ENCODE peak calls at places on chromosomes 2 and 18, in seven cellular contexts. One of them, this sample, is unnamed.

GRCh38 chr2:193368615-193369014 is 1173.9 kb upstream of the TMEFF2 start:
- DNase-seq in astrocyte of the cerebellum: no peak
- DNase-seq in fibroblast of mammary gland: no peak
- DNase-seq in AG09309: no peak
- DNase-seq in foreskin fibroblast: no peak
- DNase-seq in GM06990: no peak
- DNase-seq in psoas muscle: no peak
- DNase-seq in this sample: no peak

GRCh38 chr18:76426738-76427305 is 68.2 kb downstream of the ZNF516 start:
- DNase-seq in astrocyte of the cerebellum: no peak
- DNase-seq in fibroblast of mammary gland: peak; percentile 49
- DNase-seq in AG09309: no peak
- DNase-seq in foreskin fibroblast: no peak
- DNase-seq in GM06990: no peak
- DNase-seq in psoas muscle: peak; percentile 59
- DNase-seq in this sample: no peak

GRCh38 chr2:53087282-53087882 is 680.2 kb upstream of the CHAC2 start:
- DNase-seq in astrocyte of the cerebellum: peak; percentile 29
- DNase-seq in fibroblast of mammary gland: peak; percentile 73
- DNase-seq in AG09309: no peak
- DNase-seq in foreskin fibroblast: peak; percentile 19
- DNase-seq in GM06990: no peak
- DNase-seq in psoas muscle: no peak
- DNase-seq in this sample: no peak

GRCh38 chr18:40855661-40856060 is 1099.4 kb upstream of the PIK3C3 start:
- DNase-seq in astrocyte of the cerebellum: no peak
- DNase-seq in fibroblast of mammary gland: no peak
- DNase-seq in AG09309: no peak
- DNase-seq in foreskin fibroblast: no peak
- DNase-seq in GM06990: no peak
- DNase-seq in psoas muscle: no peak
- DNase-seq in this sample: no peak

GRCh38 chr2:1546901-1547300 is 133.6 kb downstream of the TPO start:
- DNase-seq in astrocyte of the cerebellum: no peak
- DNase-seq in fibroblast of mammary gland: no peak
- DNase-seq in AG09309: no peak
- DNase-seq in foreskin fibroblast: no peak
- DNase-seq in GM06990: no peak
- DNase-seq in psoas muscle: no peak
- DNase-seq in this sample: no peak

GRCh38 chr2:226426292-226426736 is 373.3 kb downstream of the IRS1 start:
- DNase-seq in astrocyte of the cerebellum: peak; percentile 72
- DNase-seq in fibroblast of mammary gland: peak; percentile 95
- DNase-seq in AG09309: peak; percentile 49
- DNase-seq in foreskin fibroblast: peak; percentile 94
- DNase-seq in GM06990: no peak
- DNase-seq in psoas muscle: no peak
- DNase-seq in this sample: peak; percentile 56

GRCh38 chr2:233419626-233420431 is 65.5 kb downstream of the DGKD start:
- DNase-seq in astrocyte of the cerebellum: no peak
- DNase-seq in fibroblast of mammary gland: no peak
- DNase-seq in AG09309: no peak
- DNase-seq in foreskin fibroblast: no peak
- DNase-seq in GM06990: no peak
- DNase-seq in psoas muscle: no peak
- DNase-seq in this sample: no peak

GRCh38 chr2:46806526-46806925 is 109.1 kb downstream of the MCFD2 start:
- DNase-seq in astrocyte of the cerebellum: no peak
- DNase-seq in fibroblast of mammary gland: peak; percentile 76
- DNase-seq in AG09309: no peak
- DNase-seq in foreskin fibroblast: peak; percentile 59
- DNase-seq in GM06990: no peak
- DNase-seq in psoas muscle: no peak
- DNase-seq in this sample: no peak

GRCh38 chr18:48871391-48872166 is 79.2 kb downstream of the SMAD7 start:
- DNase-seq in astrocyte of the cerebellum: no peak
- DNase-seq in fibroblast of mammary gland: no peak
- DNase-seq in AG09309: no peak
- DNase-seq in foreskin fibroblast: no peak
- DNase-seq in GM06990: no peak
- DNase-seq in psoas muscle: no peak
- DNase-seq in this sample: no peak

GRCh38 chr2:187395276-187396015 is 52.6 kb downstream of the CALCRL start:
- DNase-seq in astrocyte of the cerebellum: no peak
- DNase-seq in fibroblast of mammary gland: no peak
- DNase-seq in AG09309: no peak
- DNase-seq in foreskin fibroblast: no peak
- DNase-seq in GM06990: no peak
- DNase-seq in psoas muscle: no peak
- DNase-seq in this sample: no peak

GRCh38 chr2:48714240-48714639 is 41.3 kb downstream of the LHCGR start:
- DNase-seq in astrocyte of the cerebellum: no peak
- DNase-seq in fibroblast of mammary gland: peak; percentile 45
- DNase-seq in AG09309: no peak
- DNase-seq in foreskin fibroblast: no peak
- DNase-seq in GM06990: no peak
- DNase-seq in psoas muscle: no peak
- DNase-seq in this sample: no peak

GRCh38 chr2:162968306-162968705 is 129.7 kb upstream of the KCNH7 start:
- DNase-seq in astrocyte of the cerebellum: no peak
- DNase-seq in fibroblast of mammary gland: no peak
- DNase-seq in AG09309: no peak
- DNase-seq in foreskin fibroblast: no peak
- DNase-seq in GM06990: no peak
- DNase-seq in psoas muscle: no peak
- DNase-seq in this sample: no peak

GRCh38 chr2:95296036-95296435 is 1.1 kb upstream of the KCNIP3 start:
- DNase-seq in astrocyte of the cerebellum: no peak
- DNase-seq in fibroblast of mammary gland: no peak
- DNase-seq in AG09309: no peak
- DNase-seq in foreskin fibroblast: no peak
- DNase-seq in GM06990: no peak
- DNase-seq in psoas muscle: no peak
- DNase-seq in this sample: no peak

GRCh38 chr2:146467425-146467824 is 1377.4 kb upstream of the ACVR2A start:
- DNase-seq in astrocyte of the cerebellum: no peak
- DNase-seq in fibroblast of mammary gland: no peak
- DNase-seq in AG09309: no peak
- DNase-seq in foreskin fibroblast: no peak
- DNase-seq in GM06990: no peak
- DNase-seq in psoas muscle: no peak
- DNase-seq in this sample: no peak

GRCh38 chr2:66301073-66301766 is 133.7 kb upstream of the MEIS1 start:
- DNase-seq in astrocyte of the cerebellum: peak; percentile 42
- DNase-seq in fibroblast of mammary gland: peak; percentile 48
- DNase-seq in AG09309: no peak
- DNase-seq in foreskin fibroblast: no peak
- DNase-seq in GM06990: no peak
- DNase-seq in psoas muscle: peak; percentile 68
- DNase-seq in this sample: no peak

GRCh38 chr2:128805237-128805636 is 486.6 kb upstream of the HS6ST1 start:
- DNase-seq in astrocyte of the cerebellum: no peak
- DNase-seq in fibroblast of mammary gland: no peak
- DNase-seq in AG09309: no peak
- DNase-seq in foreskin fibroblast: no peak
- DNase-seq in GM06990: no peak
- DNase-seq in psoas muscle: no peak
- DNase-seq in this sample: no peak

GRCh38 chr2:158204741-158205165 is 103.1 kb downstream of the UPP2 start:
- DNase-seq in astrocyte of the cerebellum: peak; percentile 62
- DNase-seq in fibroblast of mammary gland: peak; percentile 5
- DNase-seq in AG09309: no peak
- DNase-seq in foreskin fibroblast: no peak
- DNase-seq in GM06990: no peak
- DNase-seq in psoas muscle: no peak
- DNase-seq in this sample: no peak
- TF ChIP-seq CTCF in astrocyte of the cerebellum: no peak
- TF ChIP-seq CTCF in fibroblast of mammary gland: no peak
- TF ChIP-seq CTCF in AG09309: no peak
- TF ChIP-seq CTCF in foreskin fibroblast: no peak
- TF ChIP-seq CTCF in GM06990: no peak
- TF ChIP-seq CTCF in psoas muscle: no peak
- TF ChIP-seq CTCF in this sample: no peak

DNA sequence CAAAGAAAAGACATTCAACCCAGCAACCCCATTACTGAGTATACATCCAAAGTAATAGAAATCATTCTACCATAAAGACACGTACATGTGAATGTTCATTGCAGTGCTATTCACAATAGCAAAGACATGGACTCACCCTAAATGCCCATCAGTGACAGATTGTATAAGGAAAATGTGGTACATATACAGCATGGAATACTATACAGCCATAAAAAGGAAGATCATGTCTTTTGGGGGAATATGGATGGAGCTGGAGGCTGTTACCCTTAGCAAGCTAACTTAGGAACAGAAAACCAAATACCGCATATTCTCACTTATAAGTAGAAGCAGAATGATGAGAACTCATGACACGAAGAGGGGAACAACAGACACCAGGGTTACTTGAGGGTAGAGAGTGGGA is 145.9 kb downstream of the GULP1 start:
- DNase-seq in astrocyte of the cerebellum: no peak
- DNase-seq in fibroblast of mammary gland: no peak
- DNase-seq in AG09309: no peak
- DNase-seq in foreskin fibroblast: no peak
- DNase-seq in GM06990: no peak
- DNase-seq in psoas muscle: no peak
- DNase-seq in this sample: no peak
- H3K4me3 ChIP-seq in astrocyte of the cerebellum: no peak overlapping the region
- H3K4me3 ChIP-seq in fibroblast of mammary gland: no peak overlapping the region
- H3K4me3 ChIP-seq in AG09309: no peak overlapping the region
- H3K4me3 ChIP-seq in foreskin fibroblast: no peak overlapping the region
- H3K4me3 ChIP-seq in GM06990: no peak overlapping the region
- H3K4me3 ChIP-seq in psoas muscle: no peak overlapping the region
- H3K4me3 ChIP-seq in this sample: no peak overlapping the region

GRCh38 chr2:181891258-181891965 is at the start of gene ITPRID2:
- DNase-seq in astrocyte of the cerebellum: peak; percentile 68
- DNase-seq in fibroblast of mammary gland: peak; percentile 82
- DNase-seq in AG09309: peak; percentile 48
- DNase-seq in foreskin fibroblast: peak; percentile 93
- DNase-seq in GM06990: peak; percentile 87
- DNase-seq in psoas muscle: peak; percentile 91
- DNase-seq in this sample: no peak
- TF ChIP-seq CTCF in astrocyte of the cerebellum: no peak
- TF ChIP-seq CTCF in fibroblast of mammary gland: no peak
- TF ChIP-seq CTCF in AG09309: no peak
- TF ChIP-seq CTCF in foreskin fibroblast: no peak
- TF ChIP-seq CTCF in GM06990: no peak
- TF ChIP-seq CTCF in psoas muscle: peak; percentile 49
- TF ChIP-seq CTCF in this sample: no peak

DNA sequence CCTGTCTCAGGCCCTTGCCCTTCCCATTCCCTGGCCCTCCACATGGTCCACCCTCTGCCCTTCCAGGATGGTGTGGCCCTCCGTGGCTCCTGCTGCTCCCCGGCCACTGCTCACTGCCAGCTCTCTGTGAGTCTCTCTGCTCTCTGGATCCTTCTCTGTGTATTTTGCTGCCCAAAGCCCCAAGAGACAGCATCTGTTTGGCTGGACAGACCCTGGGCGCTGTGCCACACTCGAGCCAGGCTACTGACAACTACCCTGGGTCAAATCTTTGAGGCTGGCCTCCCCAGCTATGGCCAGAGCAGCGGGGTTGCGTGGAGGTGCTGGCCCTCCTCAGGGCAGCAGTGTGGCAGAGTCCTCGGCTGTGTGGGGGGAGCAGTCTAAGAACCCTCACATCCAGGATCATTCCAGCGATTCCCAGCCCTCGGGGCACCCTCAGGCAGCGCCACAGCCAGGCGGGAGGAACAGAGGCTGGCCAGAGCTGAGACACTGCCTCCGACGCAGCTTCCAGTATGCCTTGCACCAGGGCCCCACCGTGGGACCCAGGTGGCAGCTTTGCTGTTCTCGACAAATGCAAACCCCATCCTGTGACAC is 139.4 kb upstream of the GLI2 start:
- DNase-seq in astrocyte of the cerebellum: no peak
- DNase-seq in fibroblast of mammary gland: no peak
- DNase-seq in AG09309: no peak
- DNase-seq in foreskin fibroblast: no peak
- DNase-seq in GM06990: no peak
- DNase-seq in psoas muscle: peak; percentile 78
- DNase-seq in this sample: no peak
- H3K4me3 ChIP-seq in astrocyte of the cerebellum: no peak overlapping the region
- H3K4me3 ChIP-seq in fibroblast of mammary gland: no peak overlapping the region
- H3K4me3 ChIP-seq in AG09309: no peak overlapping the region
- H3K4me3 ChIP-seq in foreskin fibroblast: no peak overlapping the region
- H3K4me3 ChIP-seq in GM06990: no peak overlapping the region
- H3K4me3 ChIP-seq in psoas muscle: no peak overlapping the region
- H3K4me3 ChIP-seq in this sample: no peak overlapping the region

GRCh38 chr2:120955427-120955826 is 219.8 kb downstream of the GLI2 start:
- DNase-seq in astrocyte of the cerebellum: no peak
- DNase-seq in fibroblast of mammary gland: no peak
- DNase-seq in AG09309: no peak
- DNase-seq in foreskin fibroblast: no peak
- DNase-seq in GM06990: no peak
- DNase-seq in psoas muscle: no peak
- DNase-seq in this sample: no peak

GRCh38 chr2:120958623-120959366 is 223.1 kb downstream of the GLI2 start:
- DNase-seq in astrocyte of the cerebellum: no peak
- DNase-seq in fibroblast of mammary gland: no peak
- DNase-seq in AG09309: no peak
- DNase-seq in foreskin fibroblast: no peak
- DNase-seq in GM06990: no peak
- DNase-seq in psoas muscle: no peak
- DNase-seq in this sample: no peak

GRCh38 chr2:120957905-120958304 is 222.2 kb downstream of the GLI2 start:
- DNase-seq in astrocyte of the cerebellum: no peak
- DNase-seq in fibroblast of mammary gland: no peak
- DNase-seq in AG09309: no peak
- DNase-seq in foreskin fibroblast: no peak
- DNase-seq in GM06990: no peak
- DNase-seq in psoas muscle: peak; percentile 66
- DNase-seq in this sample: no peak

GRCh38 chr2:120954939-120955338 is 219.3 kb downstream of the GLI2 start:
- DNase-seq in astrocyte of the cerebellum: no peak
- DNase-seq in fibroblast of mammary gland: no peak
- DNase-seq in AG09309: no peak
- DNase-seq in foreskin fibroblast: no peak
- DNase-seq in GM06990: no peak
- DNase-seq in psoas muscle: no peak
- DNase-seq in this sample: no peak

GRCh38 chr2:120956486-120957156 is 221.0 kb downstream of the GLI2 start:
- DNase-seq in astrocyte of the cerebellum: no peak
- DNase-seq in fibroblast of mammary gland: no peak
- DNase-seq in AG09309: no peak
- DNase-seq in foreskin fibroblast: no peak
- DNase-seq in GM06990: no peak
- DNase-seq in psoas muscle: no peak
- DNase-seq in this sample: no peak
- TF ChIP-seq CTCF in astrocyte of the cerebellum: no peak
- TF ChIP-seq CTCF in fibroblast of mammary gland: no peak
- TF ChIP-seq CTCF in AG09309: no peak
- TF ChIP-seq CTCF in foreskin fibroblast: no peak
- TF ChIP-seq CTCF in GM06990: no peak
- TF ChIP-seq CTCF in psoas muscle: no peak
- TF ChIP-seq CTCF in this sample: no peak

GRCh38 chr2:27281855-27282559 is at the start of gene TRIM54:
- DNase-seq in astrocyte of the cerebellum: no peak
- DNase-seq in fibroblast of mammary gland: peak; percentile 30
- DNase-seq in AG09309: no peak
- DNase-seq in foreskin fibroblast: no peak
- DNase-seq in GM06990: no peak
- DNase-seq in psoas muscle: peak; percentile 88
- DNase-seq in this sample: no peak
- H3K4me3 ChIP-seq in astrocyte of the cerebellum: no peak within 1 kb of the TSS
- H3K4me3 ChIP-seq in fibroblast of mammary gland: no peak within 1 kb of the TSS
- H3K4me3 ChIP-seq in AG09309: no peak within 1 kb of the TSS
- H3K4me3 ChIP-seq in foreskin fibroblast: no peak within 1 kb of the TSS
- H3K4me3 ChIP-seq in GM06990: no peak within 1 kb of the TSS
- H3K4me3 ChIP-seq in psoas muscle: peak within 1 kb of the TSS; percentile 71
- H3K4me3 ChIP-seq in this sample: no peak within 1 kb of the TSS

GRCh38 chr2:231410293-231411004 is 14.9 kb downstream of the B3GNT7 start:
- DNase-seq in astrocyte of the cerebellum: no peak
- DNase-seq in fibroblast of mammary gland: no peak
- DNase-seq in AG09309: no peak
- DNase-seq in foreskin fibroblast: no peak
- DNase-seq in GM06990: no peak
- DNase-seq in psoas muscle: no peak
- DNase-seq in this sample: no peak
- TF ChIP-seq CTCF in astrocyte of the cerebellum: peak; percentile 38
- TF ChIP-seq CTCF in fibroblast of mammary gland: peak; percentile 43
- TF ChIP-seq CTCF in AG09309: peak; percentile 40
- TF ChIP-seq CTCF in foreskin fibroblast: peak; percentile 24
- TF ChIP-seq CTCF in GM06990: peak; percentile 38
- TF ChIP-seq CTCF in psoas muscle: no peak
- TF ChIP-seq CTCF in this sample: peak; percentile 54

This sample was measured in epithelial cell of proximal tubule.